ENCODE peak calls at places on chromosome 17, in four cellular contexts. E is astrocyte of the spinal cord, R is ascending aorta, F is lower lobe of right lung. I is an unnamed sample.

GRCh38 chr17:1561420-1562177 is 993 bp downstream of the PITPNA start:
- DNase-seq in E (no peak), R (no peak), F (peak), I (peak)

GRCh38 chr17:4394208-4395110 is 28.0 kb upstream of the UBE2G1 start:
- DNase-seq in E (no peak), R (no peak), F (no peak), I (no peak)

GRCh38 chr17:6470751-6471521 is 26.7 kb downstream of the PIMREG start:
- DNase-seq in E (no peak), R (no peak), F (no peak), I (no peak)

GRCh38 chr17:64441772-64442549 is 7.0 kb upstream of the MILR1 start:
- DNase-seq in E (peak), R (no peak), F (peak), I (no peak)

GRCh38 chr17:39194089-39194984 is 3.1 kb downstream of the CACNB1 start:
- DNase-seq in E (peak), R (peak), F (peak), I (no peak)

GRCh38 chr17:42403150-42403549 is 14.9 kb upstream of the STAT3 start:
- DNase-seq in E (no peak), R (no peak), F (no peak), I (no peak)

GRCh38 chr17:68775338-68775737 is 174.2 kb upstream of the FAM20A start:
- DNase-seq in E (peak), R (no peak), F (no peak), I (no peak)

GRCh38 chr17:19727466-19728113 is 11.2 kb upstream of the SLC47A2 start:
- DNase-seq in E (peak), R (no peak), F (no peak), I (no peak)

GRCh38 chr17:71004413-71004812 is 835.1 kb downstream of the KCNJ2 start:
- DNase-seq in E (no peak), R (no peak), F (no peak), I (no peak)

GRCh38 chr17:58083491-58084316 is 485 bp downstream of the DYNLL2 start:
- DNase-seq in E (peak), R (no peak), F (peak), I (peak)

GRCh38 chr17:70521821-70522256 is 352.5 kb downstream of the KCNJ2 start:
- DNase-seq in E (peak), R (no peak), F (no peak), I (no peak)

GRCh38 chr17:48100591-48101011 is 677 bp downstream of the CBX1 start:
- DNase-seq in E (peak), R (no peak), F (peak), I (no peak)

GRCh38 chr17:61403846-61404701 is 4.4 kb downstream of the TBX2 start:
- DNase-seq in E (no peak), R (no peak), F (peak), I (no peak)

GRCh38 chr17:263773-264172 is 82.3 kb upstream of the DOC2B start:
- DNase-seq in E (no peak), R (no peak), F (peak), I (no peak)

GRCh38 chr17:38603786-38604478 is 1.8 kb downstream of the SRCIN1 start:
- DNase-seq in E (no peak), R (no peak), F (no peak), I (no peak)

GRCh38 chr17:1532836-1533602 is 16.6 kb upstream of the INPP5K start:
- DNase-seq in E (no peak), R (no peak), F (no peak), I (no peak)

GRCh38 chr17:37301288-37301687 is 74.5 kb upstream of the C17orf78 start:
- DNase-seq in E (no peak), R (no peak), F (no peak), I (no peak)

GRCh38 chr17:19785854-19786253 is 37.8 kb upstream of the ALDH3A1 start:
- DNase-seq in E (no peak), R (no peak), F (no peak), I (no peak)

GRCh38 chr17:1908699-1909309 is 79.0 kb downstream of the RPA1 start:
- DNase-seq in E (peak), R (no peak), F (no peak), I (no peak)

GRCh38 chr17:64281962-64282752 is 19.1 kb upstream of the TEX2 start:
- DNase-seq in E (peak), R (no peak), F (peak), I (peak)

GRCh38 chr17:78725448-78726021 is 56.5 kb downstream of the CYTH1 start:
- DNase-seq in E (no peak), R (no peak), F (no peak), I (no peak)

GRCh38 chr17:16100737-16101400 is 101.2 kb downstream of the TTC19 start:
- DNase-seq in E (no peak), R (no peak), F (no peak), I (no peak)

GRCh38 chr17:2551493-2551892 is 39.8 kb upstream of the METTL16 start:
- DNase-seq in E (no peak), R (no peak), F (no peak), I (no peak)

GRCh38 chr17:35164716-35165115 is 17.1 kb downstream of the UNC45B start:
- DNase-seq in E (no peak), R (no peak), F (no peak), I (no peak)

GRCh38 chr17:54015734-54016133 is 193.0 kb downstream of the KIF2B start:
- DNase-seq in E (no peak), R (no peak), F (no peak), I (no peak)

GRCh38 chr17:15019158-15019557 is 246.0 kb downstream of the PMP22 start:
- DNase-seq in E (no peak), R (no peak), F (no peak), I (no peak)

GRCh38 chr17:74843352-74843627 is 16.4 kb downstream of the GRIN2C start:
- DNase-seq in E (no peak), R (no peak), F (no peak), I (no peak)

GRCh38 chr17:5694507-5694906 is 110.2 kb upstream of the NLRP1 start:
- DNase-seq in E (no peak), R (no peak), F (no peak), I (no peak)

GRCh38 chr17:43545383-43545632 is 832 bp downstream of the ETV4 start:
- DNase-seq in E (no peak), R (no peak), F (no peak), I (peak)

GRCh38 chr17:75693500-75694481 is 26.7 kb downstream of the SAP30BP start:
- DNase-seq in E (peak), R (peak), F (peak), I (no peak)

GRCh38 chr17:44967026-44967906 is 837 bp downstream of the C1QL1 start:
- DNase-seq in E (no peak), R (no peak), F (no peak), I (no peak)

GRCh38 chr17:21076242-21076641 is 33.4 kb upstream of the USP22 start:
- DNase-seq in E (no peak), R (no peak), F (no peak), I (no peak)

GRCh38 chr17:33169580-33170285 is 123.4 kb downstream of the ASIC2 start:
- DNase-seq in E (peak), R (no peak), F (no peak), I (no peak)

GRCh38 chr17:78375401-78376079 is 2.9 kb upstream of the PGS1 start:
- DNase-seq in E (peak), R (peak), F (peak), I (no peak)

GRCh38 chr17:61420128-61420527 is 20.5 kb downstream of the TBX2 start:
- DNase-seq in E (no peak), R (no peak), F (no peak), I (no peak)

GRCh38 chr17:55632893-55633292 is 89.8 kb downstream of the TMEM100 start:
- DNase-seq in E (peak), R (no peak), F (no peak), I (no peak)

GRCh38 chr17:1031711-1032110 is 34.8 kb downstream of the TIMM22 start:
- DNase-seq in E (peak), R (no peak), F (no peak), I (no peak)

GRCh38 chr17:8220783-8221662 is 10.6 kb upstream of the AURKB start:
- DNase-seq in E (peak), R (peak), F (peak), I (peak)

GRCh38 chr17:40615989-40616476 is 31.6 kb downstream of the SMARCE1 start:
- DNase-seq in E (no peak), R (no peak), F (no peak), I (no peak)

GRCh38 chr17:74145756-74146155 is 57.7 kb upstream of the RPL38 start:
- DNase-seq in E (no peak), R (no peak), F (no peak), I (no peak)

GRCh38 chr17:52986056-52986662 is 827.6 kb upstream of the CA10 start:
- DNase-seq in E (no peak), R (no peak), F (no peak), I (no peak)

DNA sequence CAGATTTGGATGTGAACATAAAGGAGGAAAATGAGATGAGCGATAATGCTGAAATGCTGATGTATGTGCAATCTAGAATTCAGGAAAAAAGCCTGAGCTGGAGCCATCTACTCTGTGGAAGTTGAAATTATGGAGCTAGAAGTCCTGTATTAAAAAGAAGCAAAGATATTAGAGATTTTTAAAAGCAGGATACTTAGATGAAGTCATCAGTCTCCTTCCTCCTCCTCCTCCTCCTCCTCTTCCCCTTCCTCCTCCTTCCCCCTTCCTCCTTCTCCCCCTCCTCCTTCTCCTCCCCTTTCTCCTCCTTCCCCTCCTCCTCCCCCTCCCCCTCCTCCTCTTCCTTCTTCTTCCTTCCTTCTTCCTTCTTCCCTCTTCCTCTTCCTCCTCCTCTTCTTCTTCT is 823.8 kb upstream of the CA10 start:
- DNase-seq in E (no peak), R (no peak), F (no peak), I (no peak)
- TF ChIP-seq CTCF in E (no peak), R (no peak), F (no peak), I (no peak)

GRCh38 chr17:81179861-81180260 is 13.8 kb upstream of the AATK start:
- DNase-seq in E (no peak), R (no peak), F (no peak), I (no peak)
- TF ChIP-seq CTCF in E (no peak), R (no peak), F (no peak), I (no peak)

DNA sequence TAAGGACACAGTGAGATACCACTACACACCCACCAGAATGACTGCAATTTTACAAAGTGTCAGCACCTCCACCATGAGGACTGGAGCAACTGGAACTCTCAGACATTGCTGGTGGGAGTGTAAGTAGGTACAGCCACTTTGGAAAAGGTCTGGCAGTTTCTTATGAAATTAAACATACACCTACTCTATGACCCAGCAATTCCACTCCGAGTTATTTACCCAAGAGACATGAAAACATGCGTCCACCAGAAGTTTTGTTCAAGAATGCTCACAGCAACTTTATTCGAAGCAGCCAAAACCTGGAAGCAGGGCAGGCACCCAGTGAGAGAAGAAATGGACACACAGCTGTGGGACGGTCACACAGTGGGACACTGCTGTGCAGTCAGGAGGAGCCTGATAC is 384.0 kb downstream of the SOX9 start:
- DNase-seq in E (no peak), R (no peak), F (no peak), I (no peak)
- TF ChIP-seq CTCF in E (no peak), R (no peak), F (no peak), I (no peak)

DNA sequence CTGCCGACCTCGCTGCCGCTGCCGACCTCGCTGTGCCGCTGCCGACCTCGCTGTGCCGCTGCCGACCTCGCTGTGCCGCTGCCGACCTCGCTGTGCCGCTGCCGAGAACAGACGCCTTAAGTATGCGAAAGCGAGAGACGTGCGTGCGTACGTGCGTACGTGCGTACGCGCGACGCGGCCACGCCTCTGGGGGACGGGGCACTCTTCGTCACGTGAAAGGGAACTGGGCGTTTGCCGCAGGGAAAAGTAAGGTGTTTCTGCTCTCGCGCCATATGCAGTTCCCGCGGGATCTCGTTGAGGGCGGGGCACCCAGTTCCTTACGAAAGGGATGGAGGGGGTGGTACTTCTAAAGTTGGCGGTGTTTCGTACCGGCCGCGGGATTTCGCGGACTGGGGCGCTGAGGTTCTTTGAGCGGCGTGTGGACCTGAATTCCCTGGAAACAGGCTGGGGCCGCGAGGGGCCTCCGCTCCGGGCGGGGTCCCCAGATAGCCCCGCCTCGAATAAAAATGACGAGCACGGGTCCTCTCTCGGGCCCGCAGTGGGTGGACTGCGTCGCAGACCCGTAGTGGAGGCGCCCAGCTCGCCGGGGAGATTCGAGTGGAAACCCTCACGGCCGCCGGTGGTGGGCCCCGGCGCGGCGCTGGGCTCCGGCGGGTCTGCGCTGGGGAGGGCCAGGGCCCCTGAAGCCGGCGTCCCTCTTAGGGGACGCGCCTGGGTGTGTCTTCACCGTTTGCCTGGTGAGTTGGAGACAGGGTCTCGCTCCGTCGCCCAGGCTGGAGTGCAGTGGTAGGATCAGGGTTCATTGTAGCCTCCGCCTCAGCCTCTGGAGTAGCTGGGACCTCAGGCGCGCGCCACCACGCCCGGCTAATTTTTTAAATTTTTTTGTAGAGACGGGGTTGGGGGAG is at the start of gene EIF4A3:
- DNase-seq in E (peak), R (peak), F (peak), I (peak)
- TF ChIP-seq CTCF in E (no peak), R (no peak), F (no peak), I (no peak)